ENCODE peak calls at places on chromosomes 16 and 17, in four cellular contexts. L is AG04450, U is fibroblast of the aortic adventitia, B is heart left ventricle. S is an unnamed sample.

GRCh38 chr16:87835882-87836331 is 33.4 kb downstream of the SLC7A5 start:
- DNase-seq in L (no peak), U (no peak), B (no peak), S (no peak)

GRCh38 chr17:2799653-2800052 is 3.4 kb downstream of the RAP1GAP2 start:
- DNase-seq in L (no peak), U (no peak), B (no peak), S (no peak)

GRCh38 chr17:80639658-80640057 is 95.0 kb downstream of the RPTOR start:
- DNase-seq in L (no peak), U (no peak), B (no peak), S (no peak)

GRCh38 chr16:78177218-78177617 is 77.8 kb downstream of the WWOX start:
- DNase-seq in L (no peak), U (no peak), B (no peak), S (no peak)

GRCh38 chr16:52597772-52598483 is 51.0 kb upstream of the TOX3 start:
- DNase-seq in L (no peak), U (no peak), B (no peak), S (no peak)

GRCh38 chr17:41324180-41325075 is 8.9 kb upstream of the KRTAP17-1 start:
- DNase-seq in L (no peak), U (no peak), B (no peak), S (peak; percentile 30)

GRCh38 chr17:1027044-1027443 is 30.1 kb downstream of the TIMM22 start:
- DNase-seq in L (no peak), U (no peak), B (no peak), S (no peak)

GRCh38 chr16:28279006-28279405 is 13.3 kb upstream of the SBK1 start:
- DNase-seq in L (no peak), U (no peak), B (no peak), S (no peak)

GRCh38 chr16:58658796-58659211 is 25.8 kb downstream of the SLC38A7 start:
- DNase-seq in L (no peak), U (peak; percentile 25), B (no peak), S (no peak)

GRCh38 chr17:40218006-40218739 is 931 bp upstream of the WIPF2 start:
- DNase-seq in L (no peak), U (no peak), B (no peak), S (no peak)

GRCh38 chr17:44559288-44560249 is 2.3 kb downstream of the FZD2 start:
- DNase-seq in L (no peak), U (peak; percentile 61), B (no peak), S (peak; percentile 28)

GRCh38 chr17:44556114-44556853 is 1.0 kb upstream of the FZD2 start:
- DNase-seq in L (no peak), U (peak; percentile 70), B (peak; percentile 32), S (peak; percentile 63)

GRCh38 chr17:44557653-44558285 is 485 bp downstream of the FZD2 start:
- DNase-seq in L (no peak), U (peak; percentile 66), B (no peak), S (peak; percentile 63)

GRCh38 chr17:44556854-44557606 is at the start of gene FZD2:
- DNase-seq in L (peak; percentile 98), U (peak; percentile 99), B (peak; percentile 89), S (peak; percentile 94)

DNA sequence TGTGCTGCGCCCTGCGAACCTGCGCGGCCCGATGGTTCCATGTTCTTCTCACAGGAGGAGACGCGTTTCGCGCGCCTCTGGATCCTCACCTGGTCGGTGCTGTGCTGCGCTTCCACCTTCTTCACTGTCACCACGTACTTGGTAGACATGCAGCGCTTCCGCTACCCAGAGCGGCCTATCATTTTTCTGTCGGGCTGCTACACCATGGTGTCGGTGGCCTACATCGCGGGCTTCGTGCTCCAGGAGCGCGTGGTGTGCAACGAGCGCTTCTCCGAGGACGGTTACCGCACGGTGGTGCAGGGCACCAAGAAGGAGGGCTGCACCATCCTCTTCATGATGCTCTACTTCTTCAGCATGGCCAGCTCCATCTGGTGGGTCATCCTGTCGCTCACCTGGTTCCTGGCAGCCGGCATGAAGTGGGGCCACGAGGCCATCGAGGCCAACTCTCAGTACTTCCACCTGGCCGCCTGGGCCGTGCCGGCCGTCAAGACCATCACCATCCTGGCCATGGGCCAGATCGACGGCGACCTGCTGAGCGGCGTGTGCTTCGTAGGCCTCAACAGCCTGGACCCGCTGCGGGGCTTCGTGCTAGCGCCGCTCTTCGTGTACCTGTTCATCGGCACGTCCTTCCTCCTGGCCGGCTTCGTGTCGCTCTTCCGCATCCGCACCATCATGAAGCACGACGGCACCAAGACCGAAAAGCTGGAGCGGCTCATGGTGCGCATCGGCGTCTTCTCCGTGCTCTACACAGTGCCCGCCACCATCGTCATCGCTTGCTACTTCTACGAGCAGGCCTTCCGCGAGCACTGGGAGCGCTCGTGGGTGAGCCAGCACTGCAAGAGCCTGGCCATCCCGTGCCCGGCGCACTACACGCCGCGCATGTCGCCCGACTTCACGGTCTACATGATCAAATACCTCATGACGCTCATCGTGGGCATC is 1.3 kb downstream of the FZD2 start:
- DNase-seq in L (no peak), U (no peak), B (no peak), S (peak; percentile 20)
- H3K4me3 ChIP-seq in L (peak overlapping the region; percentile 83), U (peak overlapping the region; percentile 81), B (peak overlapping the region; percentile 66), S (peak overlapping the region; percentile 74)

GRCh38 chr16:89921699-89922476 is 1.3 kb upstream of the TUBB3 start:
- DNase-seq in L (peak; percentile 86), U (peak; percentile 92), B (peak; percentile 88), S (peak; percentile 72)
- H3K4me3 ChIP-seq in L (peak overlapping the region; percentile 84), U (peak overlapping the region; percentile 83), B (peak overlapping the region; percentile 72), S (peak overlapping the region; percentile 47)

GRCh38 chr17:16617481-16618060 is 36.1 kb downstream of the ZNF624 start:
- DNase-seq in L (no peak), U (no peak), B (no peak), S (peak; percentile 65)

GRCh38 chr17:16623282-16623681 is 30.4 kb downstream of the ZNF624 start:
- DNase-seq in L (no peak), U (no peak), B (no peak), S (no peak)

GRCh38 chr17:16622540-16623277 is 30.9 kb downstream of the ZNF624 start:
- DNase-seq in L (no peak), U (no peak), B (no peak), S (no peak)
- H3K4me3 ChIP-seq in L (no peak overlapping the region), U (no peak overlapping the region), B (no peak overlapping the region), S (no peak overlapping the region)

GRCh38 chr17:81905993-81906392 is 4.0 kb downstream of the NPB start:
- DNase-seq in L (no peak), U (no peak), B (no peak), S (no peak)
- H3K4me3 ChIP-seq in L (no peak overlapping the region), U (no peak overlapping the region), B (no peak overlapping the region), S (no peak overlapping the region)

DNA sequence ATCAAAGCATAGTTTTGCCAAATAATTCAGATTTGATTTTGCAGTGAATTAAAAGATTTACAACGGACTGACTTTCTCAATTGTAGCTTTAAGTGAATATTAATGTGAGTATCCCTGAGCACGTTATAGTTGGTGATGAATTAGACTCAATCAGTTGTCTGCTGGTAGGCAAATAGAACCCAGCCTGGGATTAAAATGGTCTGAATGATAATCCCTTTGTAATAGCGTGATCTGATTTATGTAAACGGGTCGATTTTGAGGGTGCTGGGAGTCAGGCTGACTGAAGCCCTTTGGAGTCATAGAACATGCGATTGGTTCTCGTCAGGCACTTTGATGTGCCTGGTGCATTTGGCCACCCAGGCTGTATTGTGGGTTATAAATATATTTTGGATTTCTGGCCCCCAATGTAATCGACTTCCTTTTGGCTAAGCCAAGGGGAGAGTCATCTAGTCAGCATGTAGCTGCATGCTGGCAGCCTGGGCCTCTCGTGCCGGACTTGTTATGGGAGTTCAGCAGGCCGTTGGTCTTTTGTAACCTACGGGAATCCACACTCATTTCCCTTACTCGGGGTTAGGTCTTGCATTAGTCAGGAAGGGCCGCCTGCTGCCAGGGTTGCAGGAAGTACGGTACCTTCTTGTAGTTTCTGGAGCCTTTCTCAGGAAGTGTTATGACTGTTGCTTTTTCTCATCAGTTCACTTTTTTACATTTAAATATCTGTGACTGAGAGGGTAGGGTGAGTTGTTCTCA is 5.4 kb downstream of the PGS1 start:
- DNase-seq in L (peak; percentile 97), U (peak; percentile 99), B (peak; percentile 70), S (peak; percentile 65)
- H3K4me3 ChIP-seq in L (no peak overlapping the region), U (no peak overlapping the region), B (peak overlapping the region; percentile 12), S (no peak overlapping the region)

GRCh38 chr16:64440421-64440831 is 681.4 kb downstream of the CDH11 start:
- DNase-seq in L (peak; percentile 90), U (peak; percentile 98), B (peak; percentile 22), S (no peak)
- H3K4me3 ChIP-seq in L (no peak overlapping the region), U (no peak overlapping the region), B (no peak overlapping the region), S (no peak overlapping the region)

GRCh38 chr16:3576211-3576610 is 992 bp downstream of the NLRC3 start:
- DNase-seq in L (no peak), U (no peak), B (no peak), S (no peak)

GRCh38 chr16:3577302-3577752 is at the start of gene NLRC3:
- DNase-seq in L (no peak), U (no peak), B (no peak), S (no peak)

GRCh38 chr16:3579776-3580175 is 2.6 kb upstream of the NLRC3 start:
- DNase-seq in L (no peak), U (no peak), B (no peak), S (no peak)

GRCh38 chr16:3578610-3579551 is 1.7 kb upstream of the NLRC3 start:
- DNase-seq in L (no peak), U (no peak), B (no peak), S (no peak)

GRCh38 chr16:3578121-3578520 is 918 bp upstream of the NLRC3 start:
- DNase-seq in L (no peak), U (no peak), B (no peak), S (no peak)
- H3K4me3 ChIP-seq in L (no peak overlapping the region), U (no peak overlapping the region), B (peak overlapping the region; percentile 58), S (no peak overlapping the region)

DNA sequence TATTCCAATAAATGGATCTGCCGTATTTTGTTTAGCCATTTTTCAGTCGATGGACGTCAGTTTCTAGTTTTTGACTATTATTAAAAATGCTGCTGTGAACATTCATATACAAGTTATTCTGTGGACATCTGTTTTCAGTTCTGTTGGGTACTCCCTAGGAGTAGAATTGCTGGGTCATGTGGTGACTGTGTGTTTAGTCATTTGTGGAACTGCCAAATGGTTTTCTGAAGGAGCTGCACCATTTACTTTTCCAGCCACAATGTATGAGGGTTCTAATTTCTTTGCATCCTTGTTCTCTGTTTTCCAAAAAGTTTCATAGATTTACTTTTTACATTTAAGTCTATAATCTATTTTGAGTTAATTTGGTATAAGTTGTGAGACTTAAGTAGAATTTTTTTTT is 29.5 kb downstream of the CYLD start:
- DNase-seq in L (peak; percentile 21), U (peak; percentile 83), B (no peak), S (no peak)
- H3K4me3 ChIP-seq in L (no peak overlapping the region), U (no peak overlapping the region), B (no peak overlapping the region), S (no peak overlapping the region)

DNA sequence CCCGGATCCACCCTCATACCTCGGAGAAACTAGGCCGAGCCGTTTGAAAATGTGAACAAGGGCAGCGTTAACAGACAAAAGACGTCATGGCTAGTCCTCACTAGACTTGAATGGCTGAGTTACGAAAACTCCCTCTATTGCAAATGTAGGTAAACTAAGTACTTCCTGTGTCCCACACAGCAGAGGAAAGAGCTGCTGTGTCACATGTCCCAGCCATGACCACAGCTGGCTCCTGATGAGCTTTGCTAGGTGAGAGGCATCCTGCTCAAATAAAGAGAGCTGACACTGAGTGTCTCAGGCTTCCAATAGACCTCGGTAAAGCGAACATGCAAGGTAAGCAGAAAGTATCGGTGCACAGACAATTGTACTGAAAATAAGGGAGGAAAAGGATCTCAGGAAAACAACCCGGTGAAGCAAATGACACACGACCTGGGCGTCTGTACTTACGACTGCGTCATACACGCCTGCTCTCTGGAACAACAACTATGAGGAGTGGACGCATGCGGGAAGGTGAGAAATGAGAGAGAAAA is 26.0 kb downstream of the TMEM204 start:
- DNase-seq in L (no peak), U (no peak), B (no peak), S (no peak)
- H3K4me3 ChIP-seq in L (no peak overlapping the region), U (no peak overlapping the region), B (no peak overlapping the region), S (no peak overlapping the region)

S was measured in testis.